ENCODE peak calls at places on chromosome 17, in four cellular contexts. I is H1, Q is IMR-90, G is H9. M is an unnamed sample. For H3K27me3, the result is how much of the 10 kb centered on the place peaks cover.

GRCh38 chr17:33986566-33986965 is 268.5 kb upstream of the CCL2 start:
- DNase-seq in I (no peak), Q (no peak), G (no peak), M (no peak)

GRCh38 chr17:54992797-54993639 is 24.5 kb downstream of the STXBP4 start:
- DNase-seq in I (no peak), Q (peak), G (no peak), M (peak)

GRCh38 chr17:1730345-1731193 is 6.1 kb downstream of the WDR81 start:
- DNase-seq in I (no peak), Q (peak), G (no peak), M (no peak)

GRCh38 chr17:50274142-50274944 is at the start of gene TMEM92:
- DNase-seq in I (peak), Q (no peak), G (peak), M (peak)

GRCh38 chr17:79670537-79671386 is 59.9 kb upstream of the RBFOX3 start:
- DNase-seq in I (no peak), Q (no peak), G (no peak), M (no peak)

GRCh38 chr17:3957735-3958134 is 6.5 kb downstream of the ATP2A3 start:
- DNase-seq in I (no peak), Q (no peak), G (no peak), M (no peak)

GRCh38 chr17:80859004-80859941 is 132.4 kb upstream of the CHMP6 start:
- DNase-seq in I (peak), Q (peak), G (peak), M (peak)

GRCh38 chr17:50087246-50087911 is 7.8 kb upstream of the PDK2 start:
- DNase-seq in I (no peak), Q (peak), G (peak), M (peak)

GRCh38 chr17:72496461-72496860 is 375.6 kb downstream of the SOX9 start:
- DNase-seq in I (no peak), Q (peak), G (no peak), M (no peak)

GRCh38 chr17:7878234-7878633 is 10.4 kb upstream of the CHD3 start:
- DNase-seq in I (no peak), Q (no peak), G (peak), M (no peak)

GRCh38 chr17:80277751-80278671 is 17.4 kb downstream of the RNF213 start:
- DNase-seq in I (no peak), Q (no peak), G (no peak), M (no peak)

GRCh38 chr17:45907720-45908395 is 13.5 kb downstream of the MAPT start:
- DNase-seq in I (no peak), Q (no peak), G (peak), M (no peak)

GRCh38 chr17:11644265-11645212 is 46.3 kb downstream of the DNAH9 start:
- DNase-seq in I (peak), Q (peak), G (peak), M (peak)

GRCh38 chr17:76134911-76135809 is 5.9 kb downstream of the FOXJ1 start:
- DNase-seq in I (no peak), Q (no peak), G (peak), M (no peak)
- H3K27me3 ChIP-seq in I (under half), Q (half or more), G (under half), M (half or more)

GRCh38 chr17:40558651-40559015 is 6.6 kb downstream of the CCR7 start:
- DNase-seq in I (no peak), Q (no peak), G (no peak), M (no peak)
- H4K5ac ChIP-seq in I (no peak), Q (peak), G (no peak), M (no peak)

GRCh38 chr17:5531019-5531418 is 44.7 kb downstream of the MIS12 start:
- DNase-seq in I (no peak), Q (no peak), G (no peak), M (no peak)

GRCh38 chr17:5530265-5530782 is 44.0 kb downstream of the MIS12 start:
- DNase-seq in I (no peak), Q (no peak), G (no peak), M (no peak)

GRCh38 chr17:5526821-5527598 is 40.6 kb downstream of the MIS12 start:
- DNase-seq in I (no peak), Q (peak), G (no peak), M (peak)

GRCh38 chr17:5523249-5523648 is 36.9 kb downstream of the MIS12 start:
- DNase-seq in I (no peak), Q (no peak), G (no peak), M (no peak)

DNA sequence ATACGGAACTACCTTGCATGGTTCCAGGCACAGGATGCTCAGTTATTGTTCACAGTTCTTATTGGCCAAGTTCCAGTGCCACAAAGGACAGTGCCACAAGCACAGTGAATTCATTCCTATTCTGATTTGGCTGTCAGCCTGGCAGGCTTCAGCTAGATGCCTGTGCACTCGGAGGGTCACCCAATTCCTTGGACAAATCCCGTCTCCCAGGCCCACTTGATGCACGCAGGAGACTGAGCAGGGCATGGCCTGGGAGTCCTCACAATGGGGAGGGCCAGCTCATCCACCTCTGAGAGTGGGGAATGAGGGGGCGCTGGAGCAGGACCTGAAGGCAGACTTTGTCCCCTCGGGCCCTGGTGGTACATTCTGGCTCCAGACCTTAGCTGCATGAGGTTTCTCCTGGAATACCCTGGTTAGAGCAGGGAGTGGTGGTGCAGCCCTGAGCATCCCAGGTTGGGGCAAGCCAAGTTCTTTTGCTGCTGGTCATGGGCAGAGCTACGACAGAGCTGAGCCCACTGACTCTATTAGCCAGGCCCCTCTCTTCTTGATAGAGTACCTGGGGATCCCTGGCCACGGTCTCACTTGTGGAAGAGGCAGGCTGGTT is 41.4 kb downstream of the MIS12 start:
- DNase-seq in I (no peak), Q (no peak), G (no peak), M (no peak)
- H3K18ac ChIP-seq in I (no peak), Q (peak), G (no peak), M (no peak)

GRCh38 chr17:48326311-48326710 is 103.7 kb downstream of the SKAP1 start:
- DNase-seq in I (no peak), Q (no peak), G (no peak), M (no peak)
- H3K27me3 ChIP-seq in I (under half), Q (under half), G (under half), M (under half)

GRCh38 chr17:43942286-43942685 is at the start of gene PPY:
- DNase-seq in I (no peak), Q (no peak), G (no peak), M (no peak)
- H4K5ac ChIP-seq in I (no peak), Q (no peak), G (no peak), M (no peak)

DNA sequence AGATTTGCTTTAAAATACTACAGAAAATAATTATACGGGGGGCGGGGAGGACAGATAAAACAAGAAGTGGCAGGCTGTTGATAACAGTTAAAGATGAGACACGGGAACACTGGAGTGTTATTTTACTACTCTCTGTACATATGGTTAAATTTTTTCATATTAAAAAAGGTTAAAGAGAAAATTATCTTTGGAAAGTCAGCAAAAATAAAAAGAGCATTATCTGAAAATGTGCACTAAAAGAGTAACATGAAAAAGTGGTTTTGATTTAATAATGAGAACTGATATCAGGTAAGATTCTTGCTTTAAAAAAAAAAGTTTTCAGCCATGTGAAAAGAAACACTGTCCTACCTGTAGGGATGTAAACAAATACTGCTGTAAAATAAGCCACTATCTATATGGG is 46.9 kb downstream of the ERN1 start:
- DNase-seq in I (no peak), Q (no peak), G (no peak), M (no peak)
- H3K18ac ChIP-seq in I (no peak), Q (no peak), G (no peak), M (no peak)

GRCh38 chr17:35554668-35555067 is 6.0 kb downstream of the SLFN14 start:
- DNase-seq in I (no peak), Q (no peak), G (no peak), M (no peak)

GRCh38 chr17:35557353-35557752 is 3.3 kb downstream of the SLFN14 start:
- DNase-seq in I (no peak), Q (no peak), G (no peak), M (no peak)

GRCh38 chr17:35559495-35559894 is 1.1 kb downstream of the SLFN14 start:
- DNase-seq in I (no peak), Q (no peak), G (no peak), M (no peak)

GRCh38 chr17:35553310-35553709 is 7.3 kb downstream of the SLFN14 start:
- DNase-seq in I (no peak), Q (no peak), G (no peak), M (no peak)

GRCh38 chr17:35555695-35556094 is 4.9 kb downstream of the SLFN14 start:
- DNase-seq in I (no peak), Q (no peak), G (no peak), M (no peak)
- H3K27me3 ChIP-seq in I (under half), Q (under half), G (under half), M (under half)

GRCh38 chr17:51650202-51650601 is 389.9 kb downstream of the UTP18 start:
- DNase-seq in I (no peak), Q (no peak), G (no peak), M (no peak)
- H4K5ac ChIP-seq in I (no peak), Q (no peak), G (no peak), M (no peak)

GRCh38 chr17:21287703-21288449 is 3.4 kb downstream of the MAP2K3 start:
- DNase-seq in I (no peak), Q (peak), G (no peak), M (no peak)

GRCh38 chr17:21288581-21289017 is 4.1 kb downstream of the MAP2K3 start:
- DNase-seq in I (no peak), Q (no peak), G (no peak), M (no peak)

GRCh38 chr17:21291357-21291756 is 6.8 kb downstream of the MAP2K3 start:
- DNase-seq in I (no peak), Q (no peak), G (no peak), M (no peak)

GRCh38 chr17:21289902-21290571 is 5.5 kb downstream of the MAP2K3 start:
- DNase-seq in I (no peak), Q (no peak), G (no peak), M (no peak)

GRCh38 chr17:21289175-21289901 is 4.8 kb downstream of the MAP2K3 start:
- DNase-seq in I (no peak), Q (no peak), G (no peak), M (no peak)
- H3K18ac ChIP-seq in I (no peak), Q (no peak), G (no peak), M (no peak)